ENCODE peak calls at places on chromosomes 3 and 15, in seven cellular contexts. J is Peyer's patch; R is transverse colon; A is CD8-positive, alpha-beta T cell; F is CD4-positive, alpha-beta T cell; I is cardiac muscle cell; N is mammary epithelial cell. M is an unnamed sample.

GRCh38 chr3:170321326-170322034 is 36.0 kb upstream of the SKIL start:
- DNase-seq in R (no peak), I (no peak), N (peak; percentile 18), F (no peak), A (no peak), J (no peak), M (no peak)

GRCh38 chr3:117665311-117665710 is 955.7 kb downstream of the TUSC7 start:
- DNase-seq in F (no peak), N (no peak), A (no peak), I (no peak), R (peak; percentile 17), J (no peak), M (peak; percentile 68)

GRCh38 chr3:66633564-66633963 is 132.7 kb upstream of the LRIG1 start:
- DNase-seq in A (no peak), R (no peak), F (no peak), N (no peak), I (no peak), J (no peak), M (no peak)

GRCh38 chr15:43219929-43220886 is 610 bp downstream of the EPB42 start:
- DNase-seq in F (no peak), J (no peak), N (no peak), I (no peak), R (no peak), A (no peak), M (no peak)

GRCh38 chr3:147415337-147415736 is 6.2 kb downstream of the ZIC1 start:
- DNase-seq in R (no peak), J (no peak), F (no peak), I (no peak), N (no peak), A (no peak), M (no peak)

GRCh38 chr15:99631256-99631655 is 65.5 kb downstream of the MEF2A start:
- DNase-seq in J (no peak), F (no peak), I (no peak), A (no peak), N (no peak), R (peak; percentile 20), M (no peak)

GRCh38 chr3:11568503-11569155 is 75.1 kb downstream of the VGLL4 start:
- DNase-seq in I (peak; percentile 92), N (peak; percentile 92), J (no peak), A (no peak), R (peak; percentile 46), F (no peak), M (no peak)

GRCh38 chr15:99452728-99453643 is 112.8 kb upstream of the MEF2A start:
- DNase-seq in A (no peak), N (no peak), F (no peak), R (peak; percentile 67), J (peak; percentile 67), I (peak; percentile 70), M (peak; percentile 71)

GRCh38 chr3:38561746-38562466 is 65.8 kb downstream of the EXOG start:
- DNase-seq in R (no peak), A (no peak), J (no peak), F (no peak), I (no peak), N (no peak), M (no peak)

GRCh38 chr3:88105325-88105724 is 44.4 kb upstream of the C3orf38 start:
- DNase-seq in F (no peak), J (no peak), I (peak; percentile 46), N (no peak), A (no peak), R (no peak), M (no peak)

GRCh38 chr3:143436231-143436930 is 316.8 kb downstream of the CHST2 start:
- DNase-seq in F (no peak), R (no peak), J (no peak), A (no peak), I (peak; percentile 33), N (no peak), M (no peak)

GRCh38 chr3:16838561-16838960 is 46.2 kb upstream of the PLCL2 start:
- DNase-seq in N (no peak), A (no peak), I (no peak), J (peak; percentile 71), R (peak; percentile 52), F (no peak), M (peak; percentile 37)

GRCh38 chr3:121992601-121993560 is 29.2 kb downstream of the ILDR1 start:
- DNase-seq in A (no peak), F (no peak), R (no peak), N (no peak), J (no peak), I (no peak), M (no peak)

GRCh38 chr3:28124882-28125281 is 116.5 kb upstream of the CMC1 start:
- DNase-seq in J (no peak), N (no peak), I (no peak), F (no peak), R (no peak), A (no peak), M (no peak)

GRCh38 chr3:156098437-156099035 is 21.8 kb upstream of the KCNAB1 start:
- DNase-seq in I (no peak), F (no peak), A (no peak), N (no peak), R (no peak), J (no peak), M (no peak)

GRCh38 chr3:14428087-14429067 is 26.0 kb downstream of the SLC6A6 start:
- DNase-seq in A (no peak), F (no peak), R (no peak), N (no peak), I (no peak), J (no peak), M (no peak)

GRCh38 chr15:44694416-44694815 is 16.7 kb downstream of the PATL2 start:
- DNase-seq in F (no peak), R (no peak), A (no peak), N (no peak), I (no peak), J (no peak), M (no peak)

GRCh38 chr3:28328188-28329151 is 20.1 kb upstream of the ZCWPW2 start:
- DNase-seq in R (no peak), A (no peak), J (no peak), I (peak; percentile 48), N (no peak), F (no peak), M (no peak)

GRCh38 chr3:107241217-107241616 is 136.0 kb upstream of the CCDC54 start:
- DNase-seq in N (peak; percentile 71), F (no peak), A (no peak), J (no peak), R (peak; percentile 37), I (no peak), M (no peak)

GRCh38 chr3:13071695-13072094 is 1.5 kb downstream of the IQSEC1 start:
- DNase-seq in R (no peak), N (no peak), J (no peak), A (no peak), I (no peak), F (no peak), M (no peak)

GRCh38 chr3:151016421-151016820 is 43.9 kb upstream of the CLRN1 start:
- DNase-seq in F (no peak), R (no peak), N (peak; percentile 25), J (no peak), A (no peak), I (peak; percentile 44), M (no peak)

GRCh38 chr15:97023131-97023844 is 692.8 kb downstream of the NR2F2 start:
- DNase-seq in N (no peak), A (no peak), R (no peak), J (no peak), I (peak; percentile 51), F (no peak), M (no peak)

GRCh38 chr3:196837819-196838420 is 29.8 kb upstream of the SENP5 start:
- DNase-seq in J (peak; percentile 59), N (peak; percentile 36), I (peak; percentile 71), F (peak; percentile 72), A (peak; percentile 61), R (peak; percentile 75), M (peak; percentile 65)

GRCh38 chr3:117234321-117234720 is 524.7 kb downstream of the TUSC7 start:
- DNase-seq in A (no peak), N (no peak), F (no peak), R (no peak), J (no peak), I (no peak), M (no peak)

GRCh38 chr3:13843351-13843750 is 36.5 kb downstream of the WNT7A start:
- DNase-seq in R (no peak), A (no peak), J (no peak), F (no peak), N (no peak), I (no peak), M (no peak)

GRCh38 chr3:159776779-159777178 is 211.9 kb upstream of the IL12A start:
- DNase-seq in I (no peak), J (no peak), A (no peak), F (no peak), R (no peak), N (no peak), M (no peak)
- H3K27ac ChIP-seq in I (no peak overlapping the region), J (no peak overlapping the region), A (no peak overlapping the region), F (no peak overlapping the region), R (peak overlapping the region; percentile 70), N (no peak overlapping the region), M (no peak overlapping the region)

GRCh38 chr3:161559177-161559998 is 62.8 kb downstream of the OTOL1 start:
- DNase-seq in J (no peak), A (no peak), F (no peak), I (peak; percentile 52), N (peak; percentile 34), R (no peak), M (no peak)
- TF ChIP-seq CTCF in J (peak; percentile 32), A (no peak), F (no peak), I (peak; percentile 86), N (peak; percentile 89), R (peak; percentile 68), M (peak; percentile 19)

DNA sequence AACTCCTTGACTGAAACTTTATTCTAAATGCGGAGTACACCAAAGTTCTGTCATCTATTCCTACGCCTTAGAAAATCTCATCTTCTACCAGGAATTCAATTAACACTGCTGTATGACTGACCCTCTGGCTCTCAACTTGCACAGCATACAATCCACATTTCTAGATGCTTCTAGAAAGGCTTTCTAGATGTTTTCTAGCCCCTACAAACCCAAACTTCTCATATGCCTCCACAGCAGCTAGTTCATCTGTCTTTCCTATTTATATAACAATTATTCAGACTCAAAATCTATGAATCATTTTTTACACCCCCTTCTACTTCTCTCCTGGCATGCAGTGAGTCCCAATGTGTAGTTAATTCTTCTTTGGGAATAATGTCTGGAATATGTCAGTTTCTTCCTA is 13.2 kb downstream of the INO80 start:
- DNase-seq in A (no peak), I (no peak), R (no peak), F (no peak), N (no peak), J (no peak), M (no peak)
- H3K27ac ChIP-seq in A (no peak overlapping the region), I (no peak overlapping the region), R (no peak overlapping the region), F (no peak overlapping the region), N (no peak overlapping the region), J (no peak overlapping the region), M (no peak overlapping the region)

GRCh38 chr3:4350789-4351163 is 47.6 kb downstream of the SETMAR start:
- DNase-seq in F (peak; percentile 43), A (peak; percentile 42), R (peak; percentile 16), J (no peak), I (peak; percentile 91), N (peak; percentile 41), M (no peak)

GRCh38 chr3:4355401-4356224 is 52.4 kb downstream of the SETMAR start:
- DNase-seq in N (no peak), A (no peak), J (no peak), F (no peak), R (no peak), I (no peak), M (peak; percentile 64)

GRCh38 chr3:4356225-4356540 is 53.0 kb downstream of the SETMAR start:
- DNase-seq in N (no peak), I (no peak), F (no peak), A (no peak), R (no peak), J (no peak), M (no peak)

GRCh38 chr3:4351872-4352271 is 48.7 kb downstream of the SETMAR start:
- DNase-seq in R (no peak), I (no peak), F (no peak), A (no peak), N (no peak), J (no peak), M (no peak)

GRCh38 chr3:4351164-4351855 is 48.1 kb downstream of the SETMAR start:
- DNase-seq in R (no peak), F (no peak), A (no peak), N (no peak), J (no peak), I (peak; percentile 73), M (no peak)
- TF ChIP-seq CTCF in R (no peak), F (peak; percentile 58), A (peak; percentile 23), N (no peak), J (no peak), I (no peak), M (no peak)